ENCODE peak calls at places on chromosome X, in ten cellular contexts. S is K562, Y is sigmoid colon, J is stomach, Z is GM12891, L is transverse colon, V is breast epithelium, G is GM12878, F is suprapubic skin, H is HCT116. O is an unnamed sample.

GRCh38 chrX:10854594-10854993 is 234.2 kb upstream of the MID1 start:
- DNase-seq in S (peak), Y (no peak), J (no peak), Z (no peak), L (no peak), V (no peak), G (no peak), F (no peak), H (no peak), O (no peak)

GRCh38 chrX:107547621-107548020 is 80.7 kb upstream of the PRPS1 start:
- DNase-seq in S (no peak), Y (no peak), J (no peak), Z (no peak), L (no peak), V (no peak), G (no peak), F (no peak), H (no peak), O (no peak)

GRCh38 chrX:12814434-12814833 is 23.2 kb downstream of the PRPS2 start:
- DNase-seq in S (peak), Y (no peak), J (peak), Z (no peak), L (peak), V (no peak), G (peak), F (no peak), H (no peak), O (peak)

GRCh38 chrX:95346854-95347253 is 1337.8 kb upstream of the DIAPH2 start:
- DNase-seq in S (no peak), Y (no peak), J (no peak), Z (no peak), L (no peak), V (no peak), G (no peak), F (no peak), H (no peak), O (no peak)

GRCh38 chrX:49204709-49205108 is 4.7 kb upstream of the SYP start:
- DNase-seq in S (no peak), Y (no peak), J (no peak), Z (no peak), L (no peak), V (no peak), G (no peak), F (no peak), H (no peak), O (no peak)

GRCh38 chrX:101191217-101191750 is 28.3 kb upstream of the DRP2 start:
- DNase-seq in S (peak), Y (no peak), J (peak), Z (no peak), L (no peak), V (no peak), G (no peak), F (no peak), H (no peak), O (no peak)

GRCh38 chrX:56788717-56789122 is 59.7 kb downstream of the NBDY start:
- DNase-seq in S (peak), Y (peak), J (peak), Z (no peak), L (peak), V (no peak), G (no peak), F (peak), H (no peak), O (no peak)

GRCh38 chrX:65488496-65488895 is 46.1 kb downstream of the LAS1L start:
- DNase-seq in S (no peak), Y (no peak), J (no peak), Z (no peak), L (no peak), V (no peak), G (no peak), F (no peak), H (no peak), O (no peak)

GRCh38 chrX:12788645-12789044 is 2.6 kb upstream of the PRPS2 start:
- DNase-seq in S (peak), Y (no peak), J (no peak), Z (no peak), L (no peak), V (no peak), G (no peak), F (no peak), H (no peak), O (no peak)

GRCh38 chrX:107450823-107451509 is 1.5 kb downstream of the FRMPD3 start:
- DNase-seq in S (peak), Y (no peak), J (no peak), Z (no peak), L (no peak), V (no peak), G (no peak), F (no peak), H (no peak), O (no peak)

GRCh38 chrX:154419688-154420401 is 8.5 kb downstream of the TAFAZZIN start:
- DNase-seq in S (no peak), Y (no peak), J (no peak), Z (no peak), L (no peak), V (no peak), G (no peak), F (no peak), H (no peak), O (no peak)

GRCh38 chrX:106680716-106681115 is 45.8 kb upstream of the RNF128 start:
- DNase-seq in S (no peak), Y (no peak), J (no peak), Z (no peak), L (no peak), V (no peak), G (no peak), F (no peak), H (no peak), O (no peak)

GRCh38 chrX:123975180-123975579 is 13.7 kb downstream of the STAG2 start:
- DNase-seq in S (no peak), Y (no peak), J (no peak), Z (no peak), L (no peak), V (no peak), G (no peak), F (no peak), H (no peak), O (no peak)

GRCh38 chrX:153303276-153304262 is 18.0 kb downstream of the PNMA6F start:
- DNase-seq in S (no peak), Y (no peak), J (no peak), Z (no peak), L (no peak), V (no peak), G (no peak), F (no peak), H (no peak), O (no peak)

GRCh38 chrX:153662266-153662665 is 11.3 kb downstream of the PNCK start:
- DNase-seq in S (peak), Y (peak), J (peak), Z (no peak), L (peak), V (no peak), G (no peak), F (peak), H (peak), O (no peak)

GRCh38 chrX:71181558-71181909 is 36.9 kb downstream of the NLGN3 start:
- DNase-seq in S (peak), Y (no peak), J (no peak), Z (no peak), L (peak), V (no peak), G (no peak), F (no peak), H (no peak), O (no peak)

GRCh38 chrX:129665916-129666644 is 11.3 kb upstream of the APLN start:
- DNase-seq in S (no peak), Y (no peak), J (no peak), Z (no peak), L (no peak), V (no peak), G (no peak), F (no peak), H (peak), O (no peak)

GRCh38 chrX:71215335-71215912 is 7.6 kb upstream of the GJB1 start:
- DNase-seq in S (no peak), Y (no peak), J (peak), Z (no peak), L (no peak), V (no peak), G (no peak), F (no peak), H (no peak), O (no peak)

GRCh38 chrX:10041383-10041782 is 74.2 kb downstream of the CLDN34 start:
- DNase-seq in S (no peak), Y (no peak), J (no peak), Z (no peak), L (no peak), V (no peak), G (no peak), F (no peak), H (no peak), O (no peak)

GRCh38 chrX:103666202-103667107 is 20.0 kb downstream of the MORF4L2 start:
- DNase-seq in S (no peak), Y (no peak), J (no peak), Z (no peak), L (no peak), V (no peak), G (no peak), F (no peak), H (no peak), O (no peak)

GRCh38 chrX:26783512-26784225 is 567.7 kb downstream of the MAGEB5 start:
- DNase-seq in S (peak), Y (no peak), J (peak), Z (no peak), L (no peak), V (no peak), G (no peak), F (no peak), H (peak), O (no peak)

GRCh38 chrX:134758652-134759051 is 100.4 kb upstream of the PLAC1 start:
- DNase-seq in S (no peak), Y (no peak), J (no peak), Z (no peak), L (no peak), V (no peak), G (no peak), F (no peak), H (no peak), O (no peak)

GRCh38 chrX:56811599-56811998 is 82.6 kb downstream of the NBDY start:
- DNase-seq in S (no peak), Y (no peak), J (no peak), Z (no peak), L (no peak), V (no peak), G (no peak), F (no peak), H (no peak), O (no peak)

GRCh38 chrX:41180194-41180902 is 95.1 kb downstream of the USP9X start:
- DNase-seq in S (peak), Y (no peak), J (peak), Z (peak), L (peak), V (no peak), G (peak), F (no peak), H (peak), O (peak)

GRCh38 chrX:8244301-8244700 is 73.2 kb upstream of the VCX2 start:
- DNase-seq in S (no peak), Y (no peak), J (no peak), Z (no peak), L (no peak), V (no peak), G (no peak), F (no peak), H (no peak), O (no peak)

GRCh38 chrX:40127052-40127451 is 29.3 kb upstream of the BCOR start:
- DNase-seq in S (no peak), Y (no peak), J (no peak), Z (no peak), L (no peak), V (no peak), G (no peak), F (no peak), H (no peak), O (no peak)

GRCh38 chrX:82031250-82031649 is 829.3 kb downstream of the SH3BGRL start:
- DNase-seq in S (no peak), Y (no peak), J (no peak), Z (no peak), L (no peak), V (no peak), G (no peak), F (no peak), H (no peak), O (no peak)

GRCh38 chrX:115428011-115428410 is 133.0 kb upstream of the PLS3 start:
- DNase-seq in S (no peak), Y (no peak), J (no peak), Z (no peak), L (no peak), V (no peak), G (no peak), F (no peak), H (no peak), O (no peak)

GRCh38 chrX:48508400-48509244 is at the start of gene PORCN:
- DNase-seq in S (peak), Y (peak), J (peak), Z (peak), L (peak), V (peak), G (peak), F (peak), H (no peak), O (peak)

GRCh38 chrX:123756320-123756719 is 23.5 kb upstream of the THOC2 start:
- DNase-seq in S (no peak), Y (peak), J (no peak), Z (no peak), L (no peak), V (no peak), G (no peak), F (no peak), H (no peak), O (no peak)

GRCh38 chrX:136816970-136817369 is 36.2 kb upstream of the ARHGEF6 start:
- DNase-seq in S (no peak), Y (no peak), J (no peak), Z (no peak), L (no peak), V (no peak), G (no peak), F (no peak), H (no peak), O (no peak)

GRCh38 chrX:154478728-154479622 is at the start of gene LAGE3:
- DNase-seq in S (peak), Y (peak), J (peak), Z (peak), L (peak), V (peak), G (peak), F (peak), H (peak), O (peak)

GRCh38 chrX:46611658-46612362 is 38.2 kb downstream of the CHST7 start:
- DNase-seq in S (no peak), Y (no peak), J (no peak), Z (no peak), L (no peak), V (no peak), G (no peak), F (no peak), H (no peak), O (no peak)

GRCh38 chrX:154098551-154098950 is 1.0 kb upstream of the MECP2 start:
- DNase-seq in S (no peak), Y (no peak), J (no peak), Z (no peak), L (no peak), V (no peak), G (no peak), F (no peak), H (no peak), O (no peak)

GRCh38 chrX:23911436-23911835 is 3.6 kb downstream of the CXorf58 start:
- DNase-seq in S (no peak), Y (no peak), J (no peak), Z (no peak), L (no peak), V (no peak), G (no peak), F (no peak), H (no peak), O (no peak)

GRCh38 chrX:23907106-23907495 is 637 bp downstream of the APOO start:
- DNase-seq in S (no peak), Y (no peak), J (no peak), Z (no peak), L (no peak), V (no peak), G (no peak), F (no peak), H (no peak), O (no peak)

GRCh38 chrX:23908219-23909003 is 605 bp downstream of the CXorf58 start:
- DNase-seq in S (peak), Y (no peak), J (no peak), Z (no peak), L (no peak), V (no peak), G (no peak), F (no peak), H (no peak), O (no peak)

GRCh38 chrX:23904096-23904495 is 3.6 kb downstream of the APOO start:
- DNase-seq in S (no peak), Y (no peak), J (no peak), Z (no peak), L (no peak), V (no peak), G (no peak), F (no peak), H (no peak), O (no peak)

GRCh38 chrX:23907496-23908218 is at the start of the genes APOO and CXorf58:
- DNase-seq in S (peak), Y (peak), J (peak), Z (peak), L (peak), V (peak), G (peak), F (peak), H (peak), O (peak)
- TF ChIP-seq POLR2AphosphoS5 in S (peak), Y (peak), J (peak), Z (no peak), L (no peak), V (peak), G (peak), F (peak), H (peak), O (peak)

GRCh38 chrX:52995135-52995973 is 37.0 kb upstream of the FAM156A start:
- DNase-seq in S (peak), Y (peak), J (peak), Z (peak), L (peak), V (peak), G (peak), F (peak), H (peak), O (peak)
- TF ChIP-seq POLR2A in S (peak), Y (no peak), J (no peak), Z (peak), L (peak), V (no peak), G (peak), F (no peak), H (no peak), O (peak)

DNA sequence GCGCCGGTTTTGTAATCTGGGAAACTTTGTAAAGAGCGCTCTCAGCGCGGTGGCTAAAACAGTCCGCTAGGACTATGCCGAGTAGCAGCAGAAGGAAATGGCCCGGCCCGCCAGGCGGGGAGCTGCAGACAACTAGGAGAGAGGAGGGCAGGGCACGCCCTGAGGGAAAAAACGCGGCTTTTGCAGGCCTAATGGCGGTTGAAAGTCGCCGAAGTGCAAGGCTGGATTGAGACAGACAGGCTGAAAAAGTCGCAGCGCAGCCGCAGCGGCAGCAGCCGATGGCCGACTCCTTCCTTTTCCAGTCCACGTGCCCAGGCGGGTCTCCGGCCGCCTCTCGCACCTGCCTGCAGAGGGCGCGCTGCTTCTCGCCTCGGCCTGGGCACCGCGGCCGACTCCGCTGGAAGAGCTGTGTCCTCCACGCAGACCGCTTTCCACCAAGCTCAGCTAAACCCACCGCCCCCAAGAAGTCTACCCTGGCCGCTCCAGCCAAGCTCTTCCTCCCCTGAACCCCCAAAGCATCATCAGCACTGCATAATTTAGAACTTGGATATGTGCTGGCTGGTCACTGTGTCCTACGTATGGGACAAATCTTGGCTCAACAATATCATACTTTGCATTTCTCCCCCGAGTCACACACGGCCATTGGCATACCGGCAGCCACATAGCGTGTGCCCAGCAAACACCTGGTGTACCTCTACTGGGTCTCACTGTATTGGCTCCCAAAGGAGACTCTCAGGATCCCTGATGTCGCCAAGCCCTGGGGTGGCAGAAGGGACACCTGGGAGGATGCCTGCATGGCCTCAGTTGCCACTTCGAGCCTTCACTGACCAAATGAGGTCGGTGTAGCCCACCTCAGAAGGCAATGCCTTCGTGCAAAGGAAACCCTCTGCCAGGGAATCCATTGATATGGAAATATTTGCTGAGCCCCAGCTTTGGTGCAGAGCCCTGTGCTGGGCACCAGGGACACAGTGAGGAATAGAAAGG is 14.5 kb downstream of the SLC25A5 start:
- DNase-seq in S (peak), Y (peak), J (peak), Z (peak), L (peak), V (peak), G (no peak), F (no peak), H (no peak), O (peak)
- TF ChIP-seq POLR2AphosphoS5 in S (no peak), Y (no peak), J (peak), Z (no peak), L (no peak), V (no peak), G (no peak), F (no peak), H (no peak), O (no peak)

DNA sequence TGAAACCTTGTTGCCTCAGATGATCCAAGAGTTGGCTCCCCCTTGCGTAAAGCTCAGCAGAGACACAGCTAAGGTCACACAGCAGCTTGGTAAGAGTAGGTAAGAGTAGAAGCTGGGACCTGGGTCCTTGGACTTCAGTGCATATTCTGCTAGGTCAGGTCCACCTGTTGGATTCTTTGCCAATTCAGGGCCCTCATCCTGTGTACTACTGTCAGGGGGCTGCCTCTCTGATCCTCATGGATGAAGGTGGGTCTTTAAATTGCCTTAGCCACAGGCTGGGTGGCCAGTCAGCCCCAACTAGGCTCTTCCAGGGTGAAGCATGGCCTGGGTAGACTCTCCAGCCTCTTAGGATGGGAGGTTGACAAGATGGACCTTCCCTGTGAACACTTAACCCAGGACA is 155.8 kb downstream of the AMMECR1 start:
- DNase-seq in S (no peak), Y (no peak), J (no peak), Z (no peak), L (no peak), V (no peak), G (no peak), F (no peak), H (no peak), O (no peak)
- TF ChIP-seq POLR2A in S (no peak), Y (no peak), J (no peak), Z (no peak), L (no peak), V (no peak), G (no peak), F (no peak), H (no peak), O (no peak)

DNA sequence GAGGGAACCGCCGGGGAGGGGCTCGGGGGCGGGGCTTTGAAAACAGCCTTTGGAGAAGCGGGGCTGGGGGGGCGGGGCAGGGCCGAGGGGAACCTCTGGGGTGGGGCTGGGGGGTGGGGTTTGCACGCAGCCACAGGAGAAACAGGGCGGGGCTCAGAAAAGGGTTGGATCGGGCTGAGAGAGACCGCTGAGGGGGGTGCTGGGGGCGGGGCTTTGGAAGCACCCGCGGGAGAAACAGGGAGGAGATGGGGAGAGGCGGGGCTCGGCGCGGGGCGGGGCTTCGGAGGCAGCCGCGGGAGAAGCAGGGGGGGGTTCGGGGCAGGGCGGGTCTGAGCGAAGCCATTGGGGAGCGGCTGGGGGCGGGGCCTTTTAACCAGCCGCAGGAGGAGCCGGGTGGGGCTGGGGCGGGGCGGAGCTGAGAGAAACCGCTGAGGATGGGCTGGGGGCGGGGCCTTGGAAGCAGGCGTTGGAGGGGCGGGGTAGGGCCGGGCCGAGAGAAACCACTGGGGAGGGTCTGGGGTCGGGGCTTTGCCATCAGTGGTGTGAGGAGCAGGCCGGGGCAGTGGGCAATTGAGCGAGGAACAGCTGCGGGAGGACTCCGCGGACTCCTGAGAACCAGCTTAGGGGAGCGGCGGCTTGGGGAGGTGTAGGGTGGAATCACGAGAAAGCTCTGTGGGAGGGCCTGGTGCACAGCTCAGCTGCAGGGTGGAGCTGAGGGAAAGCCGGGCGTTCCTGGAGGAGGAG is 1.2 kb upstream of the EOLA2 start:
- DNase-seq in S (peak), Y (peak), J (peak), Z (no peak), L (peak), V (peak), G (peak), F (peak), H (peak), O (peak)
- TF ChIP-seq POLR2AphosphoS5 in S (no peak), Y (no peak), J (no peak), Z (no peak), L (no peak), V (peak), G (no peak), F (no peak), H (no peak), O (no peak)